ENCODE peak calls at places on chromosomes 12 and 14, in seven cellular contexts. Z, K, G, A, O, X and J are unnamed samples.

GRCh38 chr14:56294125-56294524 is 175.9 kb downstream of the PELI2 start:
- DNase-seq in Z (peak), K (no peak), A (peak), G (no peak), X (no peak), O (no peak), J (no peak)

GRCh38 chr12:120849765-120850164 is 54.4 kb downstream of the SPPL3 start:
- DNase-seq in A (no peak), X (peak), G (no peak), O (no peak), K (no peak), Z (peak), J (peak)

GRCh38 chr12:109222496-109222895 is 86.6 kb downstream of the FOXN4 start:
- DNase-seq in G (no peak), K (no peak), A (no peak), X (no peak), Z (no peak), O (no peak), J (no peak)

GRCh38 chr12:70645494-70646317 is 8.5 kb upstream of the PTPRB start:
- DNase-seq in X (peak), G (no peak), A (peak), K (no peak), Z (peak), O (peak), J (peak)

GRCh38 chr14:104682107-104682593 is 7.3 kb upstream of the INF2 start:
- DNase-seq in X (no peak), A (peak), O (no peak), Z (peak), G (no peak), K (no peak), J (no peak)

GRCh38 chr14:69658664-69659261 is 47.4 kb downstream of the SUSD6 start:
- DNase-seq in K (no peak), O (no peak), X (peak), Z (no peak), A (no peak), G (no peak), J (no peak)

GRCh38 chr12:6444031-6444430 is 724 bp upstream of the CD27 start:
- DNase-seq in X (no peak), O (no peak), Z (no peak), K (no peak), A (no peak), G (no peak), J (no peak)

GRCh38 chr12:104279164-104279563 is 24.4 kb upstream of the EID3 start:
- DNase-seq in G (no peak), A (no peak), K (no peak), X (no peak), Z (no peak), O (no peak), J (no peak)

GRCh38 chr12:80056232-80056631 is 43.1 kb upstream of the OTOGL start:
- DNase-seq in Z (no peak), G (no peak), A (no peak), X (no peak), O (no peak), K (no peak), J (no peak)

GRCh38 chr14:86787782-86788181 is 1205.2 kb downstream of the GALC start:
- DNase-seq in O (no peak), G (no peak), X (no peak), K (no peak), A (no peak), Z (no peak), J (no peak)

GRCh38 chr12:104790296-104791125 is 167.6 kb downstream of the SLC41A2 start:
- DNase-seq in A (peak), X (peak), G (peak), O (peak), K (no peak), Z (peak), J (peak)

GRCh38 chr14:94602722-94603121 is 9.5 kb upstream of the SERPINA3 start:
- DNase-seq in K (no peak), G (no peak), X (no peak), A (no peak), Z (no peak), O (no peak), J (no peak)

GRCh38 chr12:2654311-2654710 is 140.5 kb upstream of the FKBP4 start:
- DNase-seq in X (no peak), Z (no peak), K (no peak), G (no peak), O (no peak), A (no peak), J (no peak)

GRCh38 chr14:88937706-88938105 is 113.3 kb downstream of the TTC8 start:
- DNase-seq in G (no peak), A (no peak), K (no peak), O (no peak), Z (peak), X (no peak), J (no peak)

GRCh38 chr14:68020493-68020892 is 200.9 kb downstream of the RAD51B start:
- DNase-seq in X (no peak), K (no peak), G (no peak), O (no peak), Z (no peak), A (no peak), J (no peak)

GRCh38 chr12:46177020-46177419 is 91.8 kb downstream of the SLC38A1 start:
- DNase-seq in G (peak), K (no peak), A (no peak), Z (no peak), X (no peak), O (no peak), J (no peak)

GRCh38 chr12:100919116-100919515 is 124.5 kb downstream of the ANO4 start:
- DNase-seq in K (no peak), Z (no peak), A (no peak), O (no peak), G (no peak), X (no peak), J (no peak)

GRCh38 chr12:96399919-96400630 is at the start of gene CDK17:
- DNase-seq in G (no peak), O (peak), Z (peak), A (peak), X (peak), K (peak), J (no peak)

GRCh38 chr12:106174876-106175275 is 36.1 kb upstream of the NUAK1 start:
- DNase-seq in X (peak), A (no peak), Z (no peak), O (no peak), G (no peak), K (no peak), J (no peak)

GRCh38 chr12:130385193-130385592 is 47.5 kb downstream of the PIWIL1 start:
- DNase-seq in G (no peak), A (no peak), K (no peak), Z (no peak), O (no peak), X (no peak), J (no peak)

GRCh38 chr12:72271401-72271740 is 799 bp upstream of the TRHDE start:
- DNase-seq in G (no peak), O (no peak), X (no peak), K (no peak), A (peak), Z (no peak), J (no peak)

GRCh38 chr14:99727096-99727870 is 43.2 kb downstream of the CYP46A1 start:
- DNase-seq in G (no peak), O (no peak), X (no peak), Z (no peak), A (no peak), K (no peak), J (no peak)

GRCh38 chr12:100031821-100032220 is 47.1 kb upstream of the ANKS1B start:
- DNase-seq in Z (no peak), G (no peak), K (no peak), O (no peak), X (no peak), A (no peak), J (no peak)

GRCh38 chr12:82486524-82487235 is 128.4 kb downstream of the METTL25 start:
- DNase-seq in Z (no peak), A (no peak), G (no peak), O (peak), X (no peak), K (no peak), J (no peak)

GRCh38 chr12:69779928-69780327 is 41.3 kb downstream of the RAB3IP start:
- DNase-seq in Z (peak), X (no peak), K (no peak), A (peak), O (peak), G (no peak), J (no peak)

GRCh38 chr12:127174881-127175280 is 1092.1 kb upstream of the TMEM132C start:
- DNase-seq in O (no peak), Z (no peak), K (no peak), A (no peak), X (no peak), G (no peak), J (no peak)

GRCh38 chr12:32120419-32120818 is 13.8 kb downstream of the BICD1 start:
- DNase-seq in Z (no peak), X (no peak), O (no peak), G (no peak), K (no peak), A (peak), J (no peak)

GRCh38 chr12:7542813-7543212 is 39.2 kb upstream of the CD163 start:
- DNase-seq in X (no peak), Z (no peak), A (no peak), G (no peak), K (peak), O (no peak), J (no peak)

GRCh38 chr14:44896275-44897040 is 65.3 kb downstream of the KLHL28 start:
- DNase-seq in O (no peak), X (peak), A (no peak), K (no peak), G (no peak), Z (no peak), J (no peak)

GRCh38 chr12:129901256-129901655 is 2.6 kb downstream of the TMEM132D start:
- DNase-seq in X (no peak), A (no peak), K (no peak), G (no peak), O (no peak), Z (no peak), J (no peak)

GRCh38 chr12:122064034-122064777 is 14.3 kb upstream of the MLXIP start:
- DNase-seq in A (peak), X (peak), Z (peak), K (peak), O (peak), G (peak), J (no peak)

DNA sequence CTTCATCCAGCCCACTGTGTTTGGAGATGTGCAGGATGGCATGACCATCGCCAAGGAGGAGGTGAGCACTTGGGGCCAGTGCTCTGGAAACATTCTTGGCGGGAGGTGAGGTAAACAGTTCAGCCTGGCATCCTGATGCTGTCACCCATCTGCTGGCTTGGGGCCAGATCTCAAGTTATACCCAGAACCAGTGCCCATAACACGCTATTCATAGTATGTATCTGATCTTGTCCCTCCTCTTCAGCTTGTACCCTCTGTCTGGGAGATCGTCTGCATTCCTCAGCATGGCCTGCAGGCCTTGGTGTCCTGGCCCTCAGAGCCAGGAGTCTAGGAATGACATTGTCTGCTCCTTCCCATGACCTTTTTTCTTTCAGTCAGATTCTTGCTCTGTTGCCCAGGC is 31.4 kb downstream of the ALDH2 start:
- DNase-seq in O (no peak), A (no peak), G (no peak), K (no peak), Z (no peak), X (no peak), J (no peak)
- TF ChIP-seq REST in O (no peak), A (no peak), G (no peak), K (no peak), Z (no peak), X (no peak), J (no peak)

DNA sequence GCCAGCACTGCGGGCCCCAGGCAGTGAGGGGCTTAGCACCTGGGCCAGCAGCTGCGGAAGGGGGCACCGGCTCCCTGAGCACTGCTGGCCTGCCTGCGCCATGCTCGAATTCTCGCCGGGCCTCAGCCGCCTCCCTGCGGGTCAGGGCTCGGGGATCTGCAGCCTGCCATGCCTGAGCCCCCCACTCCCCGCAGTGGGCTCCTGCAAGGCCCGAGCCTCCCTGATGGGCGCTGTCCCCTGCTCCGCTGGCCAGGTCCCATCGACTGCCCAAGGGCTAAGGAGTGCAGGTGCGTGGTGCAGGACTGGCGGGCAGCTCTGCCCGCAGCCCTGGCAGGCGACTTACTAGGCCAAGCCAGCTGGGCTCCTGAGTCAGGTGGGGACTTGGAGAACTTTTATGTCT is 133.3 kb upstream of the LMNTD1 start:
- DNase-seq in G (no peak), O (no peak), K (no peak), A (no peak), X (no peak), Z (no peak), J (no peak)
- H3K4me3 ChIP-seq in G (no peak), O (no peak), K (no peak), A (no peak), X (no peak), Z (no peak), J (no peak)

GRCh38 chr12:49818241-49818640 is 10.0 kb downstream of the NCKAP5L start:
- DNase-seq in A (no peak), K (no peak), Z (no peak), O (no peak), G (no peak), X (no peak), J (no peak)

GRCh38 chr12:49821375-49822287 is 6.6 kb downstream of the NCKAP5L start:
- DNase-seq in X (no peak), A (no peak), K (no peak), Z (no peak), O (no peak), G (no peak), J (no peak)

GRCh38 chr12:49823350-49823749 is 4.9 kb downstream of the NCKAP5L start:
- DNase-seq in X (no peak), A (no peak), O (no peak), K (no peak), Z (no peak), G (no peak), J (no peak)

GRCh38 chr12:49823951-49824350 is 4.3 kb downstream of the NCKAP5L start:
- DNase-seq in X (no peak), O (no peak), K (no peak), A (no peak), Z (no peak), G (no peak), J (no peak)

GRCh38 chr12:49819786-49820185 is 8.4 kb downstream of the NCKAP5L start:
- DNase-seq in K (no peak), O (no peak), Z (no peak), A (no peak), G (no peak), X (no peak), J (no peak)
- TF ChIP-seq CTCF in K (no peak), O (no peak), Z (no peak), A (no peak), G (no peak), X (no peak), J (no peak)

DNA sequence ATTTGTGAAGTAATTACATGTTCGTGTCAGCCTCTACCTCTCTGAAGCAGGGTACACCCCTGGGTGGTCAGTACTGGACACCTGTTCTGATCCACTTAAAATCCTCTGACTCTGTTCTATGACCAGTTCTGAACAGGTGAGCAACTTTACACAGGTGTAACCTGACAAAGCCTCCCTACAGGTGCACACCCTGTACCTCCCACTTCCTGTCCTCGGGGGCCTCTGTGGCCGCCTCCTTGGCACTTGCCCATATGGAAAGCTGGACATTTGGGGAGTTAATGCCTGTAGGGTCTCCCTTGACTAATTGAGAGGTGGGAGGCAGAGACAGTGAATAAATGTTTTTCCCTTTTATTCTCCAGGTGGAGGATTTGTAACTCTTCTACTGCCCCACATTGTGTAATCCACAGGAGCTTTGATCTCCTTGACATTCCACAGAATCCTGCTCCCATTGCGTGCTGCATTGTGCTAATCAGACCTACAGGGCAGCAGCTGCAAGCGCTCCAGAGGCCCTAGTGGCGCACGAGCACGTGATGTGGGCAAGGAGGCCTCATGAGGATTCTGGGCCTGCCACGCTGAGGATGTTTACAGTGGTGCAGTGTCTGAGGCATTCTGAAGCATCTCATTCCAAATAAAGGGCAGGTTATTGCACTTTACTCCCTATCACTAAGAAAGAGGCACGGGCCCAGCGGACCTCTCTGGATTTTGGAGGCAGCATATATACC is 45.8 kb upstream of the BATF start:
- DNase-seq in K (no peak), G (no peak), O (no peak), A (peak), X (peak), Z (no peak), J (no peak)
- TF ChIP-seq REST in K (no peak), G (no peak), O (no peak), A (no peak), X (no peak), Z (no peak), J (no peak)